ENCODE peak calls at places on chromosome 18, in nine cellular contexts. V is BJ, U is bronchial epithelial cell, X is astrocyte of the spinal cord, B is fibroblast of the aortic adventitia, L is kidney, Q is esophagus squamous epithelium, P is Panc1, Z is body of pancreas. H is an unnamed sample.
A peak's percentile ranks its signal among the peaks of the same experiment; 100 is the strongest.

GRCh38 chr18:77037533-77037932 is 95.0 kb downstream of the MBP start:
- DNase-seq in V (no peak), U (no peak), X (no peak), B (no peak), L (no peak), Q (no peak), P (no peak), Z (no peak), H (no peak)

GRCh38 chr18:3015203-3015590 is 2.3 kb upstream of the LPIN2 start:
- DNase-seq in V (peak; percentile 52), U (peak; percentile 86), X (peak; percentile 57), B (peak; percentile 71), L (no peak), Q (no peak), P (peak; percentile 30), Z (no peak), H (no peak)

GRCh38 chr18:74288730-74289129 is 3.0 kb downstream of the CYB5A start:
- DNase-seq in V (no peak), U (no peak), X (no peak), B (peak; percentile 56), L (no peak), Q (no peak), P (no peak), Z (peak; percentile 45), H (no peak)

GRCh38 chr18:11512096-11513030 is 97.0 kb upstream of the SLC35G4 start:
- DNase-seq in V (no peak), U (peak; percentile 21), X (no peak), B (peak; percentile 51), L (no peak), Q (no peak), P (no peak), Z (no peak), H (peak; percentile 50)

GRCh38 chr18:56593906-56594305 is 44.5 kb downstream of the TXNL1 start:
- DNase-seq in V (no peak), U (peak; percentile 36), X (peak; percentile 41), B (peak; percentile 25), L (no peak), Q (no peak), P (no peak), Z (no peak), H (no peak)

GRCh38 chr18:59917422-59917821 is 17.6 kb downstream of the PMAIP1 start:
- DNase-seq in V (no peak), U (peak; percentile 83), X (no peak), B (peak; percentile 48), L (no peak), Q (no peak), P (no peak), Z (no peak), H (no peak)

GRCh38 chr18:53551868-53552426 is 672.5 kb downstream of the MBD2 start:
- DNase-seq in V (no peak), U (no peak), X (peak; percentile 4), B (no peak), L (peak; percentile 80), Q (no peak), P (no peak), Z (no peak), H (no peak)

GRCh38 chr18:69865656-69866241 is 81.9 kb downstream of the CD226 start:
- DNase-seq in V (peak; percentile 41), U (no peak), X (no peak), B (peak; percentile 30), L (no peak), Q (no peak), P (no peak), Z (no peak), H (no peak)

GRCh38 chr18:55998071-55998522 is 410.1 kb upstream of the TCF4 start:
- DNase-seq in V (no peak), U (peak; percentile 31), X (peak; percentile 56), B (peak; percentile 46), L (no peak), Q (no peak), P (no peak), Z (peak; percentile 33), H (no peak)

GRCh38 chr18:34875150-34875549 is 165.1 kb downstream of the DTNA start:
- DNase-seq in V (no peak), U (no peak), X (no peak), B (no peak), L (no peak), Q (no peak), P (no peak), Z (no peak), H (no peak)

GRCh38 chr18:30415903-30416302 is 626.6 kb downstream of the DSC3 start:
- DNase-seq in V (no peak), U (no peak), X (no peak), B (no peak), L (no peak), Q (no peak), P (no peak), Z (no peak), H (no peak)

GRCh38 chr18:69574401-69574800 is 173.7 kb downstream of the DOK6 start:
- DNase-seq in V (no peak), U (no peak), X (no peak), B (peak; percentile 3), L (no peak), Q (no peak), P (no peak), Z (no peak), H (no peak)

GRCh38 chr18:63844254-63844653 is 43.3 kb upstream of the SERPINB2 start:
- DNase-seq in V (no peak), U (peak; percentile 68), X (peak; percentile 64), B (peak; percentile 71), L (no peak), Q (no peak), P (no peak), Z (no peak), H (peak; percentile 52)

GRCh38 chr18:39786477-39786876 is 2168.6 kb upstream of the PIK3C3 start:
- DNase-seq in V (no peak), U (peak; percentile 46), X (no peak), B (no peak), L (no peak), Q (no peak), P (no peak), Z (no peak), H (no peak)

GRCh38 chr18:36912887-36913286 is 84.0 kb downstream of the KIAA1328 start:
- DNase-seq in V (no peak), U (no peak), X (no peak), B (no peak), L (no peak), Q (no peak), P (no peak), Z (no peak), H (peak; percentile 11)

GRCh38 chr18:67302043-67302442 is 214.5 kb downstream of the DSEL start:
- DNase-seq in V (no peak), U (peak; percentile 28), X (peak; percentile 56), B (peak; percentile 48), L (no peak), Q (no peak), P (no peak), Z (no peak), H (no peak)

GRCh38 chr18:13641551-13642439 is 84.6 kb downstream of the FAM210A start:
- DNase-seq in V (no peak), U (no peak), X (no peak), B (no peak), L (peak; percentile 88), Q (no peak), P (no peak), Z (peak; percentile 12), H (no peak)

GRCh38 chr18:58049000-58049688 is 5.1 kb downstream of the NEDD4L start:
- DNase-seq in V (no peak), U (peak; percentile 47), X (no peak), B (no peak), L (no peak), Q (no peak), P (no peak), Z (no peak), H (no peak)
- TF ChIP-seq CTCF in V (no peak), U (no peak), X (no peak), B (no peak), L (no peak), Q (no peak), P (no peak), Z (no peak), H (no peak)

DNA sequence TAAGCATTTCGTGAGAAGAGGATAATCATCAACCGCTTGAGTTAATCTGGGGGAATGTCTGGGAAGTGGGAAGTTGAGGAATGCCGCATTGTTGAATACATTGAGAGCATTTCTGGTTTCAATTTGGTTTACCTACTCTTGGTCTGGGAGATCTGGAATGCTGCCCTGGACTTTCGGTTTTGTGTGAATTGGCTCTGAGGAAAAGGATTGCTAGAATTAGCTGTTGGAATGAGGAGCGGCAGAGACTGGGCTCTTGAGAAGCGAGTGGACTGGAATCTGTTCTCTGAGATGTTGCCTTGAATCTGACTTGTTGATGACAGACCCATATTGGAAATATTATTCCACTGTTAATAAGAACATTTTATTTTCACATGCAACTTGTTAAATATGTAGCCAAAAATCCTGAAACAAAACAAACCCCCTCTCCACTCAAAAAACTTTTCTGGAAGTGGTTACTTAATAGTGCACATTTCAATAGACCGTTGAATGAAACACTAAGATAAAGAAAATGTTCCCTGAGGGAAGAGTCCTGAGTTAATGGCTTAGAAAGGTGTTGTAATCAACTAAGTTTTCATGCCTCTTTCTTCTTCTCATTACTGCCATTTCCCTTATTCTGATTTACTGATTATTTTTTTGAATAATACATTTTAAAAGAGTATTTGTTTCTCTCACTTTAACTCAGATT is 50.8 kb downstream of the PTPRM start:
- DNase-seq in V (peak; percentile 93), U (peak; percentile 63), X (peak; percentile 91), B (peak; percentile 93), L (no peak), Q (no peak), P (no peak), Z (peak; percentile 47), H (no peak)
- H3K4me3 ChIP-seq in V (no peak overlapping the region), U (no peak overlapping the region), X (peak overlapping the region; percentile 26), B (peak overlapping the region; percentile 0), L (peak overlapping the region; percentile 49), Q (no peak overlapping the region), P (no peak overlapping the region), Z (no peak overlapping the region), H (no peak overlapping the region)

DNA sequence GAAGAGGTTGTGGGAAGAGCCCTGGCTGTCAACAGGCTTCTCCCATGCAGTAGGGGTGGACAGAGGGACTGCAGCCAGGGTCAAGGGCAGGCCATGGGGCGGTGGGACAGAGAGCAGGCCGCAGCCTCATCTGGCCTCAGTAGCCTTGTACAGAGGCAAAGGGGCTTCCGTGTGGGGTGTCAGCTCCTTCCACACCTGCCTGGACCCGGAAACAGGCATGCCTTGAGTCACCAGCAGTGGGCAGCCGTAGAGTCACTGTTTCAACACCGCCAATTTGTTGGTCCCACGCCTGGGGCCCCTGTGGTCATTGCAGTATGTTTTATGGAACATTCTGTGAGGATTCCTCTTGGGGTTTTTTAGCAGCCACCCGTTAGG is 173.0 kb downstream of the SMAD7 start:
- DNase-seq in V (no peak), U (peak; percentile 8), X (peak; percentile 45), B (no peak), L (peak; percentile 76), Q (no peak), P (no peak), Z (no peak), H (peak; percentile 68)
- TF ChIP-seq CTCF in V (no peak), U (peak; percentile 16), X (peak; percentile 39), B (peak; percentile 3), L (no peak), Q (no peak), P (no peak), Z (no peak), H (peak; percentile 33)

GRCh38 chr18:78925557-78926242 is 53.9 kb upstream of the SALL3 start:
- DNase-seq in V (no peak), U (no peak), X (no peak), B (no peak), L (peak; percentile 46), Q (no peak), P (no peak), Z (no peak), H (no peak)
- H3K4me3 ChIP-seq in V (no peak overlapping the region), U (no peak overlapping the region), X (no peak overlapping the region), B (no peak overlapping the region), L (no peak overlapping the region), Q (no peak overlapping the region), P (no peak overlapping the region), Z (no peak overlapping the region), H (no peak overlapping the region)